ENCODE peak calls at places on chromosome 1, in seven cellular contexts. F, C, D, X, L, T and Z are unnamed samples.

GRCh38 chr1:66243548-66244130 is 290.3 kb upstream of the SGIP1 start:
- DNase-seq in F (no peak), C (no peak), D (no peak), X (no peak), L (no peak), T (no peak), Z (no peak)

GRCh38 chr1:214670098-214670497 is 67.1 kb downstream of the CENPF start:
- DNase-seq in F (no peak), C (no peak), D (no peak), X (no peak), L (no peak), T (peak), Z (no peak)

GRCh38 chr1:206843626-206844025 is 21.8 kb upstream of the IL20 start:
- DNase-seq in F (no peak), C (no peak), D (no peak), X (no peak), L (no peak), T (no peak), Z (no peak)

GRCh38 chr1:150555971-150556865 is 7.0 kb downstream of the ADAMTSL4 start:
- DNase-seq in F (no peak), C (no peak), D (no peak), X (no peak), L (no peak), T (no peak), Z (no peak)

GRCh38 chr1:209899948-209900347 is 38.1 kb upstream of the SYT14 start:
- DNase-seq in F (no peak), C (peak), D (peak), X (peak), L (peak), T (peak), Z (peak)

GRCh38 chr1:25861316-25862286 is 2.3 kb upstream of the AUNIP start:
- DNase-seq in F (no peak), C (no peak), D (peak), X (peak), L (no peak), T (peak), Z (no peak)

GRCh38 chr1:59083946-59084865 is 212.7 kb upstream of the FGGY start:
- DNase-seq in F (no peak), C (no peak), D (peak), X (no peak), L (no peak), T (no peak), Z (peak)

GRCh38 chr1:235023197-235024044 is 105.2 kb downstream of the TOMM20 start:
- DNase-seq in F (peak), C (no peak), D (no peak), X (no peak), L (no peak), T (no peak), Z (no peak)

GRCh38 chr1:18121072-18121820 is 13.6 kb downstream of the IGSF21 start:
- DNase-seq in F (no peak), C (no peak), D (no peak), X (no peak), L (no peak), T (no peak), Z (no peak)

GRCh38 chr1:218939095-218939494 is 234.6 kb upstream of the LYPLAL1 start:
- DNase-seq in F (no peak), C (no peak), D (no peak), X (no peak), L (no peak), T (no peak), Z (no peak)

GRCh38 chr1:218933526-218933925 is 240.2 kb upstream of the LYPLAL1 start:
- DNase-seq in F (no peak), C (no peak), D (no peak), X (no peak), L (no peak), T (no peak), Z (no peak)

GRCh38 chr1:218943371-218943770 is 230.3 kb upstream of the LYPLAL1 start:
- DNase-seq in F (no peak), C (no peak), D (no peak), X (no peak), L (no peak), T (no peak), Z (no peak)

GRCh38 chr1:218942421-218942820 is 231.3 kb upstream of the LYPLAL1 start:
- DNase-seq in F (no peak), C (no peak), D (no peak), X (no peak), L (no peak), T (no peak), Z (no peak)

GRCh38 chr1:218938259-218938658 is 235.4 kb upstream of the LYPLAL1 start:
- DNase-seq in F (no peak), C (no peak), D (no peak), X (no peak), L (no peak), T (no peak), Z (no peak)
- TF ChIP-seq SP1 in F (no peak), C (no peak), D (no peak), X (no peak), L (no peak), T (no peak), Z (no peak)

DNA sequence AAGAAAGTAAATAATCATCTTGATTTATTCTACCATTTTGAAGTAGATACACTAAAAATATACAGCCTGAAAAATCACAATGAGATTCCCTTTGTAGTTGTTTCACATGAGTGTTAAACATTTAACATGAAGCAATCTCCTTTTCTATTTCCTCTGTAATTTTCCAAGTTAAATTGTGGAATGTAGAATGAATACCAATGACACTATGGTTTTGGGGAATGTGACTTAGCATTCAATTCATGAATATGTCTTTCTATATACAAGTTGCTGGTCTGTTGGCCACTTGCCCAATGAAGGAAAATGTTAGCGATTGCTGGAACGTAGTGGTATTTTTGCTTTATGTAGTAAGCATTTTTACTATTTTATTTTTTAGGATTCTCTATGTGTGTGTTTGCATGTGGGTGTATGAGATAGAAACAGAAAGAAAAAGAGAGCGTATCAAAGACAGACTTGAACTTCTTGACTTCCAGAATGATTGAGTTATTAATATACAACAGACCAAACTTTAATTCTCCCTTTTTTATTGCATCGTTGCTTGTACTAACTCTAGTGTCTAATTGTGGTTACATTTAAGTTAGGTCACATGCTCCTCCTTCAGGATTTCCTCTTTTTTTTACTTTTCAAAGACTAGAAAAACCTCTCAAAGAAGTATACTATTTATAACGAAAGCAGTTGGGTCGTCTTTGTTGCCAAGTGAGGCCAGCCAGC is 5.9 kb downstream of the TGFB2 start:
- DNase-seq in F (no peak), C (no peak), D (no peak), X (no peak), L (no peak), T (no peak), Z (no peak)
- TF ChIP-seq SP1 in F (no peak), C (no peak), D (no peak), X (no peak), L (no peak), T (no peak), Z (no peak)

GRCh38 chr1:2447274-2448097 is 28.6 kb upstream of the PLCH2 start:
- DNase-seq in F (no peak), C (no peak), D (no peak), X (no peak), L (no peak), T (no peak), Z (no peak)

GRCh38 chr1:2449636-2450454 is 26.2 kb upstream of the PLCH2 start:
- DNase-seq in F (no peak), C (no peak), D (no peak), X (no peak), L (no peak), T (peak), Z (no peak)

GRCh38 chr1:2446861-2447260 is 29.2 kb upstream of the PLCH2 start:
- DNase-seq in F (no peak), C (no peak), D (no peak), X (no peak), L (no peak), T (no peak), Z (no peak)

GRCh38 chr1:2446394-2446793 is 29.7 kb upstream of the PLCH2 start:
- DNase-seq in F (no peak), C (no peak), D (no peak), X (no peak), L (no peak), T (no peak), Z (no peak)

DNA sequence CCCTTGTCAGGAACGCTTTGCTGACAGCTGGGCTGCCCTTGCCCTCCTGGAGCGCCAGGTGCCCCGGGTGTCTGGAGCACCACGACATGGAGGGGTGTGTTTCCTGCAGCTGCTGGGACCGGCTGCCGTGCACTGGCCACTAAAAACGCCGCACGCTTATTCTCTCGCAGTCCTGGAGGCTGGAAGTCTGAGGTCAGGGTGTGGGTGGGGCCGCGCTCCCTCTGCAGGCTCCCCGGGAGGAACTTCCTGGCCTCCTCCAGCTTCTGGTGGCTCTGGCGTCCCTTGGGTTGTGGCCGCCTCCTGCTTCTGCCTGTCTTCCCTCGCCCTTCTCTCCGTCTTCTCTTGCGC is 28.0 kb upstream of the PLCH2 start:
- DNase-seq in F (no peak), C (no peak), D (peak), X (no peak), L (no peak), T (peak), Z (no peak)
- TF ChIP-seq SP1 in F (no peak), C (no peak), D (no peak), X (no peak), L (no peak), T (no peak), Z (no peak)

GRCh38 chr1:15852036-15852827 is 4.7 kb downstream of the SPEN start:
- DNase-seq in F (no peak), C (no peak), D (no peak), X (no peak), L (no peak), T (no peak), Z (no peak)

GRCh38 chr1:15851251-15852035 is 3.9 kb downstream of the SPEN start:
- DNase-seq in F (no peak), C (no peak), D (peak), X (no peak), L (peak), T (no peak), Z (no peak)

GRCh38 chr1:15848929-15849774 is 1.6 kb downstream of the SPEN start:
- DNase-seq in F (no peak), C (peak), D (peak), X (peak), L (peak), T (peak), Z (peak)

GRCh38 chr1:15849775-15850449 is 2.4 kb downstream of the SPEN start:
- DNase-seq in F (no peak), C (peak), D (peak), X (peak), L (peak), T (peak), Z (peak)

GRCh38 chr1:15850450-15851079 is 3.1 kb downstream of the SPEN start:
- DNase-seq in F (no peak), C (no peak), D (peak), X (no peak), L (peak), T (peak), Z (no peak)
- TF ChIP-seq SP1 in F (no peak), C (no peak), D (no peak), X (no peak), L (no peak), T (no peak), Z (no peak)

DNA sequence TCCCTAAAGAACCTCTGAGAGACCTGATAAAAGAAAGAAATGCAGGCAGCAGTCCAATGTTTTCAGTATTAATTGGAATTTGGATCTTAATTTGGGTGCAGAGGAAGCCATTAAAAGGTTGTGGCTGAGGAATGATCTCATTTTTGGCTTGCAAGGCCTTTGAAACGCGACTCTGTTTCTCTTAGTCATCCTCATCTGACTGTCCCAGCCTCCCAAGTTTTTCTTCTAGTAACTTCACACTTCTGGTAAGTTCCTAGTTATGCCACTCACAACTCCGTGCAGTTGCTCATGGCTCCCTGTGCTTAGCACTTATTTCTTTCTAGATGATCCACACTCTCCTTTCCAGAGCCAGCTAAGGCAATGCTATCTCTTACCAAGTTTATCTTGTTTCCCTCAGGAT is 147.4 kb upstream of the USP24 start:
- DNase-seq in F (no peak), C (no peak), D (no peak), X (no peak), L (no peak), T (no peak), Z (no peak)
- TF ChIP-seq SP1 in F (no peak), C (no peak), D (no peak), X (no peak), L (no peak), T (no peak), Z (no peak)

GRCh38 chr1:228464487-228464983 is 22.6 kb upstream of the RNF187 start:
- DNase-seq in F (no peak), C (no peak), D (no peak), X (no peak), L (peak), T (no peak), Z (peak)
- TF ChIP-seq SP1 in F (peak), C (no peak), D (no peak), X (no peak), L (peak), T (no peak), Z (no peak)

DNA sequence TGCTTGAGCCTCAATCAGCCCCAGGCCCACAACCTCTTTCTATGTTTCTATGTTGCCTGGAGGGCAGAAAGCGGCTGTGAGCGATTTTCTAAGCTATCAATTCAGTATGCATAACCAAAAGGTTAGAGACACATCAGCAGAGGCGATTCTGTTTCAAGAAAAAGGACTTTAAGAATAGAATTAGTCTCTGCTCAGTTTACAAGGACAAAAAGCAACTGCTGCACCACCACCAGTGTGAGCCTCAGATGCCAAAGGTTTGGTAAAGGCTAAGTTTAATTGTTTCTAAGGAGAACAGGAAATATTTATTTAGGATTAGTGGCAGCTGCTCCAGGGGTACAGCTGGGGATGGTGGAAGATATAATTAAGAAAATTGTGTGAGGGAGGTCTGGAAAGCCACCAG is 36.0 kb downstream of the ZC3H11B start:
- DNase-seq in F (no peak), C (no peak), D (no peak), X (no peak), L (no peak), T (no peak), Z (no peak)
- TF ChIP-seq SP1 in F (no peak), C (no peak), D (no peak), X (no peak), L (no peak), T (no peak), Z (no peak)